ENCODE peak calls at places on chromosomes 6 and 20, in six cellular contexts. C, X, B, L, N and J are unnamed samples.

GRCh38 chr6:144215402-144215931 is 65.2 kb downstream of the STX11 start:
- DNase-seq in B (peak), L (peak), C (no peak), X (no peak), N (no peak), J (peak)

GRCh38 chr6:140970485-140970884 is 1162.2 kb upstream of the GJE1 start:
- DNase-seq in B (no peak), X (no peak), L (no peak), C (no peak), N (no peak), J (no peak)

GRCh38 chr6:4913705-4914411 is 90.0 kb downstream of the RPP40 start:
- DNase-seq in L (peak), C (no peak), B (no peak), X (no peak), N (no peak), J (no peak)

GRCh38 chr6:95742895-95743294 is 165.6 kb downstream of the MANEA start:
- DNase-seq in L (no peak), B (no peak), X (no peak), N (no peak), C (no peak), J (no peak)

GRCh38 chr20:31708839-31709534 is 13.7 kb downstream of the BCL2L1 start:
- DNase-seq in N (no peak), B (no peak), C (no peak), L (no peak), X (no peak), J (no peak)

GRCh38 chr6:38080349-38080748 is 260.8 kb downstream of the ZFAND3 start:
- DNase-seq in C (no peak), B (no peak), L (no peak), X (peak), N (no peak), J (no peak)

GRCh38 chr6:116667620-116668019 is 946 bp downstream of the ZUP1 start:
- DNase-seq in C (no peak), L (no peak), B (no peak), X (no peak), N (no peak), J (no peak)

GRCh38 chr6:150940951-150941350 is 75.4 kb downstream of the MTHFD1L start:
- DNase-seq in N (no peak), C (no peak), B (no peak), X (peak), L (no peak), J (no peak)

GRCh38 chr6:17988422-17988944 is 1.0 kb upstream of the KIF13A start:
- DNase-seq in N (no peak), B (no peak), L (no peak), C (no peak), X (no peak), J (no peak)

GRCh38 chr6:168514216-168514615 is 73.2 kb downstream of the SMOC2 start:
- DNase-seq in B (peak), N (no peak), X (no peak), C (no peak), L (no peak), J (no peak)

GRCh38 chr6:137845460-137845859 is 21.6 kb upstream of the TNFAIP3 start:
- DNase-seq in X (no peak), N (no peak), B (no peak), L (no peak), C (no peak), J (no peak)

GRCh38 chr6:149657441-149657840 is 8.9 kb upstream of the KATNA1 start:
- DNase-seq in B (no peak), C (no peak), X (no peak), N (no peak), L (no peak), J (no peak)

GRCh38 chr6:138443979-138444378 is 40.0 kb downstream of the HEBP2 start:
- DNase-seq in B (no peak), N (no peak), C (no peak), X (no peak), L (peak), J (no peak)

GRCh38 chr6:31979238-31979898 is 2.5 kb upstream of the C4A start:
- DNase-seq in N (no peak), L (no peak), X (no peak), B (no peak), C (no peak), J (no peak)

GRCh38 chr20:21520702-21521595 is 7.1 kb upstream of the NKX2-2 start:
- DNase-seq in X (no peak), N (no peak), C (peak), L (no peak), B (no peak), J (no peak)

GRCh38 chr6:46626228-46626909 is 26.2 kb downstream of the CYP39A1 start:
- DNase-seq in B (no peak), C (no peak), X (peak), L (peak), N (no peak), J (no peak)

GRCh38 chr6:110255356-110255755 is 75.1 kb downstream of the CDC40 start:
- DNase-seq in X (peak), C (peak), B (no peak), N (no peak), L (peak), J (no peak)

GRCh38 chr6:1604991-1605821 is 4.5 kb upstream of the FOXC1 start:
- DNase-seq in L (no peak), N (no peak), C (no peak), B (peak), X (peak), J (no peak)

GRCh38 chr20:43096471-43096870 is 93.2 kb downstream of the PTPRT start:
- DNase-seq in C (peak), X (no peak), N (no peak), B (no peak), L (no peak), J (no peak)

GRCh38 chr20:43102394-43102793 is 87.3 kb downstream of the PTPRT start:
- DNase-seq in L (no peak), X (no peak), B (no peak), N (no peak), C (peak), J (no peak)
- TF ChIP-seq CTCF in L (no peak), X (no peak), B (no peak), N (no peak), C (peak), J (no peak)

GRCh38 chr6:2827112-2827511 is 14.6 kb downstream of the SERPINB1 start:
- DNase-seq in X (no peak), N (no peak), B (no peak), C (no peak), L (no peak), J (no peak)

GRCh38 chr6:2831392-2831791 is 10.3 kb downstream of the SERPINB1 start:
- DNase-seq in X (no peak), L (no peak), N (no peak), B (no peak), C (no peak), J (no peak)

GRCh38 chr6:2830183-2830582 is 11.5 kb downstream of the SERPINB1 start:
- DNase-seq in N (no peak), L (no peak), B (no peak), X (no peak), C (no peak), J (no peak)

GRCh38 chr6:2829253-2829652 is 12.4 kb downstream of the SERPINB1 start:
- DNase-seq in L (no peak), C (no peak), B (no peak), N (no peak), X (no peak), J (no peak)

GRCh38 chr6:2828629-2829028 is 13.0 kb downstream of the SERPINB1 start:
- DNase-seq in X (no peak), B (no peak), C (no peak), N (no peak), L (no peak), J (no peak)
- TF ChIP-seq CTCF in X (no peak), B (no peak), C (no peak), N (no peak), L (no peak), J (no peak)

DNA sequence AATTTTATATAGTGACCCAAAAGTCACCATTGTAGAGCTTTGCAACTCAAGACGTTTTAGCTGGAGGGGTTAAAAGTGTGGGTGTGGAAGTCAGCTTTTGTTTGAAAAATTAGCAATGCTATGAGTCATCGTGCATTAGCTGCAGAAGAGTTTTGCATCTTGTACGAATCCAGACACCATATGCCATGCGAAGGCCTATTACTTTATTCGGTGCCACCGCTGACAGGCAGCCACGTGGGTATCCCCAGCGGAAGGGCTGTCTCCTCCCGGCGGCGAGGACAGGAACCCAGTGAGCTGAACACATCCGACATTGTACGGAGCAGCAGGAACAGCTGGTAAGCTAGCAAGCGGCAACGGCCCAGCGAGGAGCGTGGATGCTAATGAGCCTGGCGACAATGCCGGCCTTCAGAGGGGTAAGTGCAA is 84.4 kb downstream of the INSM1 start:
- DNase-seq in X (peak), B (peak), L (peak), C (peak), N (peak), J (no peak)
- TF ChIP-seq CTCF in X (no peak), B (no peak), L (no peak), C (peak), N (no peak), J (no peak)

DNA sequence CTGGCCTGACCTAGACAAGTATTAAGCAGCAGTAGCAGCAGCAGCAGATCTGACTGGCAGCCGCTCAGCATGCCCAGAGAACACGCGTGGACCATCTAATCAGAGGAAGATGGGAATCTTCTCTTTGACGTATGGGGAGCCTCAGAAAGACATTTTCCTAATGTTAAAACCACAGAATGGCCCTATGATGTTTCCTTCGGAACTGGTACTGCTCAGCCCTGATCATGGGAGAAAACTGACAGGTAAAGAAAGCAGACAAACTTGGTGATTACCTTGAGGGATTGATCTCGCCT is 6.2 kb downstream of the PSMA7 start:
- DNase-seq in L (no peak), B (no peak), C (no peak), N (no peak), X (no peak), J (no peak)
- TF ChIP-seq CTCF in L (no peak), B (no peak), C (peak), N (peak), X (no peak), J (no peak)

DNA sequence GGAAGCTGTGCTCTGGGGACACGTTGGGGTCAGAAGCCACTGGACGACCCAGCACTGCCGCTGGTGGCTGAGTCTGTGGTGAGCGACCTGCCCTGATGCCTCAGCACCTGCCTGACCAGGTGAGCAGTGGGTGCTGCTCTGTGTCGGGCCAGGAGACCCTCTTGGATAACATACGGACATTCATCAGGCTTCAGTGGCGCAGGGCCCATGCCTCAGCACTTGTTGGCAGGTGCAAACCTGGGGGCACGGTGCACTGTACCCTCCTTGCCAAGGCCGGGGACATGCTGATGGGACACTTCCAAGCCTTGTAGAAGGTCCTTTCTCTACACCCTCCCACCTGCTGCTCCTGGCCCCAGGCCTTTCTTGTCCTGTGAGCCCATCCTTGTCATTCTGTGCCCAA is 34.1 kb downstream of the MYT1 start:
- DNase-seq in L (no peak), B (no peak), N (no peak), C (no peak), X (no peak), J (no peak)
- TF ChIP-seq CTCF in L (no peak), B (no peak), N (no peak), C (no peak), X (no peak), J (no peak)

DNA sequence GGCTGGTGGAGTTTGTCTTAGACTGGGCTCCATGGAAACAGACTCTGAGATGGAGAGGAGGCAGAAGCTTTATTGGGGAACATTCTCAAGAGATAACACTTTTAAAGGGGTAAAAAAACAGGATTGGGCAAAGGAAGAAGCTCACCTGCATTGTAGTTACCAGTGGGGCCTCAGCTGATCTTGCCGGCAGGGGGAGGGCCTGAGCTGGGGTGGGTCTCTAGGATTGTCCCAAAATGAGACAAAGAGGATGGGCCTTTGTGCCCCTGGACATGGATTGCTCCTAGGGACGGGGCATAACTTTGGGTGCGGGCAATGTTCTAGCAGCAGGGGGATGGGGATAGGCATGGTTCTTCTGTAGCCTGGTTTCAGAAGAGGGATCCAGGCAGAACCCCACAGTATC is 12.5 kb downstream of the SGK2 start:
- DNase-seq in C (no peak), X (no peak), N (no peak), B (no peak), L (no peak), J (no peak)
- TF ChIP-seq CTCF in C (no peak), X (no peak), N (no peak), B (no peak), L (no peak), J (no peak)

DNA sequence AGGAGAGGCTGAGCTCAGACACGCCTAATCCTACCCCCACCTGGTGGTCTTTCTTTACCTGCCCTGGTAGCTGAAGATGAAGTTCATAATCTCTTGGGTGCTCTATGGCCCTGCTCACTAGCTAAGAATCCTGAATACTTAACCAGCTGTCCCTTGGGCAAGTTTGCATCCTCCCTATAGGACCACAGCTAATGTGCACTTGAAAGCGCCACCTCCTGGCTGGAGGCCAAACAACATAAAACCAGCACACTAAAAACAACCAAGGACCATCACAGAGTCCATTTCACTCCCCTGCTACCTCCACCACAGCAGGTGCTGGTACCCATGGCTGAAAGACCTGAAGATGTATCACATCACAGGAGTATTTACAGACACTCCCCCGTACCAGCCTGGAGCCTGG is 155.5 kb upstream of the SLC24A3 start:
- DNase-seq in C (no peak), N (no peak), X (no peak), L (no peak), B (no peak), J (no peak)
- TF ChIP-seq CTCF in C (peak), N (no peak), X (no peak), L (peak), B (no peak), J (peak)